ENCODE peak calls at places on chromosomes 11 and 22, in six cellular contexts. U is CD8-positive, alpha-beta T cell; N is mucosa of descending colon; B is transverse colon; H is ovary; X is ascending aorta. M is an unnamed sample. For H3K36me3, the result is how much of the 10 kb centered on the place peaks cover.

GRCh38 chr11:109033627-109034340 is 368.9 kb downstream of the DDX10 start:
- DNase-seq in U (no peak), N (no peak), B (no peak), H (no peak), X (no peak), M (no peak)

GRCh38 chr11:45577755-45578154 is 87.7 kb downstream of the CHST1 start:
- DNase-seq in U (no peak), N (no peak), B (no peak), H (no peak), X (no peak), M (no peak)

GRCh38 chr11:78149646-78150045 is 10.2 kb upstream of the ALG8 start:
- DNase-seq in U (no peak), N (no peak), B (no peak), H (no peak), X (no peak), M (no peak)

GRCh38 chr11:96086111-96086510 is 162.2 kb upstream of the MTMR2 start:
- DNase-seq in U (no peak), N (no peak), B (no peak), H (no peak), X (no peak), M (no peak)

GRCh38 chr11:35223429-35223828 is 84.5 kb downstream of the CD44 start:
- DNase-seq in U (no peak), N (no peak), B (no peak), H (no peak), X (no peak), M (no peak)

GRCh38 chr22:42847110-42847509 is 10.0 kb downstream of the ARFGAP3 start:
- DNase-seq in U (no peak), N (no peak), B (no peak), H (no peak), X (no peak), M (no peak)

GRCh38 chr11:69298778-69299461 is 5.0 kb downstream of the MYEOV start:
- DNase-seq in U (no peak), N (no peak), B (no peak), H (no peak), X (no peak), M (no peak)

GRCh38 chr11:8032122-8032521 is 45.0 kb downstream of the EIF3F start:
- DNase-seq in U (no peak), N (no peak), B (no peak), H (no peak), X (no peak), M (no peak)

GRCh38 chr11:57792060-57792541 is 30.5 kb downstream of the CTNND1 start:
- DNase-seq in U (peak), N (peak), B (peak), H (no peak), X (peak), M (peak)

GRCh38 chr11:64060861-64061444 is 25.2 kb downstream of the FLRT1 start:
- DNase-seq in U (peak), N (peak), B (peak), H (peak), X (no peak), M (no peak)

GRCh38 chr11:85318573-85318972 is 308.6 kb downstream of the DLG2 start:
- DNase-seq in U (no peak), N (no peak), B (no peak), H (no peak), X (no peak), M (no peak)

GRCh38 chr11:19370100-19370861 is 129.5 kb upstream of the E2F8 start:
- DNase-seq in U (no peak), N (no peak), B (no peak), H (no peak), X (no peak), M (no peak)

GRCh38 chr11:12963789-12964536 is 45.2 kb upstream of the RASSF10 start:
- DNase-seq in U (peak), N (peak), B (peak), H (peak), X (no peak), M (no peak)

GRCh38 chr22:31136711-31137110 is 3.6 kb downstream of the PLA2G3 start:
- DNase-seq in U (no peak), N (no peak), B (no peak), H (no peak), X (no peak), M (no peak)

GRCh38 chr11:69293819-69294505 is at the start of gene MYEOV:
- DNase-seq in U (no peak), N (peak), B (peak), H (no peak), X (no peak), M (no peak)

GRCh38 chr22:46551996-46552395 is 14.6 kb upstream of the CELSR1 start:
- DNase-seq in U (no peak), N (no peak), B (no peak), H (no peak), X (no peak), M (no peak)

GRCh38 chr22:43851979-43852307 is 10.4 kb downstream of the SULT4A1 start:
- DNase-seq in U (no peak), N (no peak), B (no peak), H (no peak), X (no peak), M (no peak)

GRCh38 chr11:35418282-35418846 is 994 bp downstream of the SLC1A2 start:
- DNase-seq in U (no peak), N (no peak), B (no peak), H (no peak), X (no peak), M (no peak)

GRCh38 chr11:121630041-121630440 is 177.3 kb upstream of the SORL1-AS1 start:
- DNase-seq in U (no peak), N (no peak), B (no peak), H (no peak), X (no peak), M (no peak)

GRCh38 chr11:68471360-68472340 is 11.1 kb downstream of the PPP6R3 start:
- DNase-seq in U (peak), N (no peak), B (no peak), H (no peak), X (no peak), M (no peak)

GRCh38 chr22:38950527-38951111 is 6.8 kb upstream of the APOBEC3A start:
- DNase-seq in U (no peak), N (no peak), B (no peak), H (no peak), X (no peak), M (no peak)

GRCh38 chr22:23305321-23305910 is 125.1 kb downstream of the BCR start:
- DNase-seq in U (no peak), N (no peak), B (no peak), H (peak), X (no peak), M (no peak)

GRCh38 chr11:91133361-91133760 is 910.5 kb upstream of the CHORDC1 start:
- DNase-seq in U (no peak), N (no peak), B (no peak), H (no peak), X (no peak), M (no peak)

GRCh38 chr11:26914968-26915367 is 78.9 kb upstream of the FIBIN start:
- DNase-seq in U (no peak), N (no peak), B (peak), H (no peak), X (no peak), M (no peak)

GRCh38 chr11:33753304-33753703 is 17.1 kb upstream of the CD59 start:
- DNase-seq in U (no peak), N (no peak), B (no peak), H (no peak), X (no peak), M (no peak)

GRCh38 chr11:7098235-7098832 is 9.5 kb downstream of the RBMXL2 start:
- DNase-seq in U (no peak), N (peak), B (no peak), H (no peak), X (no peak), M (no peak)

GRCh38 chr11:2168286-2169000 is 3.2 kb downstream of the TH start:
- DNase-seq in U (no peak), N (no peak), B (no peak), H (no peak), X (no peak), M (no peak)

GRCh38 chr22:48938741-48939140 is 888.9 kb downstream of the BRD1 start:
- DNase-seq in U (no peak), N (no peak), B (peak), H (no peak), X (no peak), M (no peak)
- H3K36me3 ChIP-seq in U (under half), N (under half), B (under half), H (under half), X (under half), M (under half)

GRCh38 chr11:72349616-72350218 is 84.6 kb downstream of the CLPB start:
- DNase-seq in U (no peak), N (no peak), B (no peak), H (peak), X (no peak), M (no peak)

GRCh38 chr11:72350752-72351151 is 83.6 kb downstream of the CLPB start:
- DNase-seq in U (no peak), N (no peak), B (no peak), H (no peak), X (no peak), M (no peak)

GRCh38 chr11:72349053-72349452 is 85.3 kb downstream of the CLPB start:
- DNase-seq in U (no peak), N (no peak), B (no peak), H (no peak), X (no peak), M (no peak)

GRCh38 chr11:72347691-72348090 is 86.6 kb downstream of the CLPB start:
- DNase-seq in U (no peak), N (no peak), B (no peak), H (no peak), X (no peak), M (no peak)

DNA sequence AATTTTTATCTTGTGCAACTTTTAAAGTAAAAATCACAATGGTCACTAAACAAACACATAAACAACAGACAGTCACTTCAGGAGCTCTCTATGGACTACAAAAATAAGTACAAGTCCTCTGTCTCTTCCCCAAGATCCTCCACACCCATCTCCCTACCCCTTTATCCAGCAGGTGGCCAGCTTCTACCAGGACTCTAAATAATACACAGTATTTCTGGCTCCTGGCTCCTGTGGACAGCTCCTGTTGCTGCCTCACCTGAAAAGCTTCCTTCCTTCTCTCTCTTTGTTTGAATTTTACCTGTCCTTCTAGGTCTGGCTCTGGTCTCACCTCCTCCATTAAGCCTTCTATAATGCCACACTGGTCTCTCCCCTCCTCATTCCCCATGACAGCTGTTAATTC is 86.1 kb downstream of the CLPB start:
- DNase-seq in U (no peak), N (no peak), B (no peak), H (no peak), X (no peak), M (no peak)
- TF ChIP-seq CTCF in U (no peak), N (no peak), B (no peak), H (no peak), X (no peak), M (no peak)

GRCh38 chr11:76337918-76338317 is 43.0 kb downstream of the THAP12 start:
- DNase-seq in U (no peak), N (no peak), B (no peak), H (no peak), X (no peak), M (no peak)
- H3K36me3 ChIP-seq in U (under half), N (under half), B (under half), H (under half), X (under half), M (under half)

DNA sequence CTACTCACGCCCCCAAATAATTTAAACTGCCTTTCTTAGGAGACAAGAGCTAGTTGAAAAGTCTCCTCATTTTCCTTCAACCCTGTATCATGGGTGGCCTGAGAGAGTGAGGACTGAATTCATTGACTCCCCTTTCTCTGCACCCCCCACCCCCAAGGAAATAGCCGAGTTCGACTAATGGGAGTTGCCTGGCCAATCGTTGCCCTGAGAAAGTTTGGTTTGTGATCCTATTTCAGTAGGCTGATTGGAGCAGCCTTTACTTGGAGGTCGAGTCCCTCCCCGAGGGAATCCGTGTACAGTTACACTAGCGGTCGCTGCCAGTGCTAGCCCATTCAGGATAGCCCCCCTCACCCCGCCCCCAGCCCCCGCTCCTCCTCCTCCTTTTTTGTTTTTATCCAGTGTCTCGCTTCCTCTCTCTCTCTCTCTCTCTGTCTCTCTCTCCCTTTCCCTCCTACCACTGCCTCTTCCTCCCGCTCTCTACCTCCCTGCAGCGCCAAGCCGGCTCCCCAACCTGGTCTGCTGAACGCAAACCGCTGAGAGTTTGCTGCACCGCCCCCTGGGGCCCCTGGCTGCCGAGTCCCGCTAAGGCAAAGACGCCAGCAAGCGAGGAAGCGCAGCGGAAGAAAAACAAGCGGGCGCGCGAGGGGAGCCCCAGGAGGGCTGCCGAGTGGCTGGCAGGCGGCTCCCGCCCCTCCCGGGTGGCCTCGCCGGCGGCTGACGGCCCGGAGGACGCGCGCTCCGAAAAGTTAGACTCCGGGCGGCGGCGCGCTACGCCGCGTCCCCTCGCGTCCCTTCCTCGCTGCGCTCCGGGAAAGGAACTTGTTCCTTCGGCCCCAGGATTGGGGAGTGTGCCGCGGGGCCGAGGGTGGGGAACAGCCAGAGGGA is at the start of gene GRAMD1B:
- DNase-seq in U (peak), N (peak), B (peak), H (peak), X (no peak), M (no peak)
- TF ChIP-seq CTCF in U (peak), N (no peak), B (no peak), H (no peak), X (no peak), M (peak)

GRCh38 chr11:66330931-66331330 is 5.3 kb downstream of the RIN1 start:
- DNase-seq in U (no peak), N (no peak), B (no peak), H (no peak), X (no peak), M (no peak)
- H3K36me3 ChIP-seq in U (under half), N (under half), B (under half), H (under half), X (under half), M (under half)